ENCODE peak calls at places on chromosomes 2 and 18, in nine cellular contexts. Z, N, W, S, V, L, O, X and D are unnamed samples.

GRCh38 chr2:88658890-88659881 is 31.9 kb upstream of the EIF2AK3 start:
- DNase-seq in W (no peak), N (no peak), Z (peak), V (peak), X (no peak), S (no peak), L (peak), O (no peak), D (no peak)

GRCh38 chr2:56444339-56444738 is 260.5 kb downstream of the CCDC85A start:
- DNase-seq in V (no peak), O (no peak), W (no peak), N (no peak), Z (no peak), L (no peak), S (no peak), X (no peak), D (no peak)

GRCh38 chr2:45856391-45857055 is 205.0 kb downstream of the PRKCE start:
- DNase-seq in L (no peak), W (no peak), X (no peak), Z (no peak), N (no peak), O (no peak), S (no peak), V (no peak), D (no peak)

GRCh38 chr18:13284330-13285027 is 65.9 kb downstream of the LDLRAD4 start:
- DNase-seq in N (no peak), L (no peak), O (no peak), Z (no peak), W (no peak), V (no peak), S (no peak), X (no peak), D (peak)

GRCh38 chr2:862356-862687 is 88.3 kb upstream of the SNTG2 start:
- DNase-seq in S (no peak), L (no peak), X (peak), O (no peak), W (no peak), N (no peak), Z (no peak), V (no peak), D (no peak)

GRCh38 chr2:12881952-12882351 is 165.2 kb downstream of the TRIB2 start:
- DNase-seq in V (no peak), L (no peak), X (no peak), O (no peak), N (no peak), W (no peak), Z (no peak), S (no peak), D (no peak)

GRCh38 chr2:164800572-164800971 is 41.1 kb downstream of the COBLL1 start:
- DNase-seq in Z (no peak), S (no peak), N (no peak), L (no peak), O (no peak), W (no peak), V (no peak), X (no peak), D (no peak)

GRCh38 chr2:126719191-126720030 is 63.5 kb downstream of the GYPC start:
- DNase-seq in N (peak), Z (no peak), W (peak), L (no peak), O (no peak), X (no peak), S (no peak), V (no peak), D (no peak)

GRCh38 chr2:234840336-234840735 is 111.5 kb upstream of the SH3BP4 start:
- DNase-seq in O (no peak), W (no peak), L (peak), Z (no peak), S (no peak), N (peak), X (no peak), V (no peak), D (no peak)

GRCh38 chr2:101479328-101479727 is 4.4 kb upstream of the RFX8 start:
- DNase-seq in V (no peak), N (no peak), X (no peak), Z (no peak), W (no peak), O (no peak), S (no peak), L (no peak), D (no peak)

GRCh38 chr2:220455389-220455788 is 828.0 kb downstream of the SLC4A3 start:
- DNase-seq in W (no peak), V (no peak), X (no peak), N (no peak), L (no peak), O (no peak), S (no peak), Z (no peak), D (no peak)

GRCh38 chr2:207502799-207503198 is 27.0 kb upstream of the CREB1 start:
- DNase-seq in N (no peak), L (no peak), W (peak), V (no peak), Z (no peak), S (peak), O (peak), X (no peak), D (no peak)

GRCh38 chr2:9971890-9972289 is 20.4 kb downstream of the GRHL1 start:
- DNase-seq in X (no peak), W (no peak), S (no peak), N (no peak), Z (no peak), O (no peak), V (no peak), L (no peak), D (no peak)

GRCh38 chr18:13660510-13660909 is 65.8 kb downstream of the FAM210A start:
- DNase-seq in O (no peak), W (no peak), S (no peak), X (no peak), N (no peak), L (no peak), V (no peak), Z (no peak), D (no peak)

GRCh38 chr18:56575819-56576663 is 62.4 kb downstream of the TXNL1 start:
- DNase-seq in V (peak), L (peak), S (peak), N (peak), X (no peak), Z (no peak), O (peak), W (no peak), D (no peak)

GRCh38 chr2:227183657-227184367 is 19.4 kb downstream of the COL4A3 start:
- DNase-seq in N (no peak), W (peak), S (no peak), L (no peak), O (no peak), Z (no peak), V (no peak), X (no peak), D (no peak)

GRCh38 chr2:181684454-181685149 is 4.3 kb upstream of the NEUROD1 start:
- DNase-seq in N (peak), Z (no peak), L (no peak), W (no peak), S (no peak), O (no peak), V (no peak), X (no peak), D (no peak)

GRCh38 chr2:42045956-42046748 is 1.7 kb upstream of the PKDCC start:
- DNase-seq in L (no peak), X (no peak), W (no peak), N (peak), S (no peak), Z (no peak), O (no peak), V (no peak), D (no peak)

GRCh38 chr18:44973282-44973681 is 292.6 kb downstream of the SETBP1 start:
- DNase-seq in S (no peak), O (no peak), N (no peak), X (no peak), W (no peak), Z (no peak), L (peak), V (no peak), D (peak)
- TF ChIP-seq CTCF in S (no peak), O (no peak), N (no peak), X (no peak), W (no peak), Z (no peak), L (peak), V (no peak), D (no peak)

GRCh38 chr2:172462393-172463381 is 35.3 kb downstream of the ITGA6 start:
- DNase-seq in S (no peak), W (peak), X (no peak), O (peak), L (no peak), V (no peak), Z (no peak), N (no peak), D (peak)
- TF ChIP-seq CTCF in S (no peak), W (no peak), X (no peak), O (no peak), L (no peak), V (peak), Z (no peak), N (no peak), D (peak)

DNA sequence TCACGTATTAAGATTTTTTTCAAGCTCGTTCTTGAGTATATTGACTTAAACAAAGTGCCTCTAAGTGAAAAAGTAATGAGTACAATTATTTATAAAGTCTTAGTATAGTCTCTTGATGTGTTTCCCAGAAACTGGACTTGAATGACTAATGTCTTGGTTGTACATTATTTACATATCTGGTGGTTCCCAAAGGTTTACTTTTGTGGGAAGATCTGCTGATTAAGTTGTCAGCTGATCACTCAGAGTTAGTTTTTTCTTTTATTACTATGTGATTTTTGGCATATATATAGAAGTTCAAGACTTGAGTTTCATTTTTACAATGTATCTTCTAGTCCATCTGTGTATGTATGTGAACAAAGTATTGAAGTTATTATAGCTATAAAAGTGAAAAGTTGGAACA is 29.5 kb downstream of the RNF144A start:
- DNase-seq in S (no peak), N (peak), L (peak), V (no peak), O (no peak), Z (no peak), X (no peak), W (no peak), D (no peak)
- TF ChIP-seq CTCF in S (no peak), N (no peak), L (no peak), V (no peak), O (no peak), Z (no peak), X (no peak), W (no peak), D (no peak)

DNA sequence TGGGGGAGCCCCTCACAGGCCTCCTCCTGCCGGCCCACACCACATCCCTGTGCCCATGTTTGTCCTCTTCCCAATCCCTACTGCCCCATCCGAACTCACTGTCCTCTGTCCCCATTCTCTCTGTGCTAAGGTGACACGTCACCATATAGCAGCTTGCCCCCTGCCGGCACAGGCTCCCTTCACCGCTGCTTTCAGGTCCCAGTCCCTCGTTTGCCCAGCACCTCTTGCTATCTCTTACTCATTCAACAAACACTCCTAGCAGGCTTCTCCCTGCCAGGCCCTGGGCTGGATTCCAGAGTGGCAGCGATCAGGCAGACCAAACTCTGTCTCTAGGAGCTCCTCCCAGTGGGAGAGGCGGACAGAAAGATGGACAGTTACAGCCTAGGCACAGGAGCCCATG is 74.3 kb downstream of the TFCP2L1 start:
- DNase-seq in S (no peak), L (no peak), W (no peak), N (no peak), Z (no peak), X (no peak), V (peak), O (no peak), D (no peak)
- TF ChIP-seq CTCF in S (no peak), L (no peak), W (no peak), N (no peak), Z (no peak), X (no peak), V (peak), O (no peak), D (no peak)

GRCh38 chr2:218262631-218263586 is 2.1 kb downstream of the GPBAR1 start:
- DNase-seq in W (no peak), O (no peak), S (no peak), Z (peak), V (no peak), X (peak), N (peak), L (no peak), D (no peak)

GRCh38 chr2:218261424-218262273 is 834 bp downstream of the GPBAR1 start:
- DNase-seq in W (no peak), Z (peak), N (peak), V (no peak), L (no peak), S (no peak), O (no peak), X (peak), D (no peak)

GRCh38 chr2:218264773-218265601 is 4.2 kb downstream of the GPBAR1 start:
- DNase-seq in O (no peak), X (no peak), L (no peak), N (peak), W (no peak), S (no peak), Z (no peak), V (no peak), D (no peak)

GRCh38 chr2:218265626-218266025 is 4.3 kb downstream of the AAMP start:
- DNase-seq in O (no peak), X (no peak), S (no peak), Z (no peak), V (no peak), N (peak), W (no peak), L (no peak), D (no peak)

GRCh38 chr2:218263817-218264611 is 3.2 kb downstream of the GPBAR1 start:
- DNase-seq in O (no peak), N (peak), S (no peak), L (no peak), X (no peak), Z (peak), W (no peak), V (no peak), D (no peak)
- TF ChIP-seq CTCF in O (no peak), N (no peak), S (no peak), L (peak), X (no peak), Z (no peak), W (no peak), V (no peak), D (no peak)